ENCODE peak calls at places on chromosomes 4 and X, in eight cellular contexts. One of them, this sample, is unnamed.

GRCh38 chr4:81069706-81070331 is 39.3 kb downstream of the BMP3 start:
- DNase-seq in transverse colon: peak; percentile 73
- DNase-seq in upper lobe of left lung: no peak
- DNase-seq in GM23338: peak; percentile 96
- DNase-seq in suprapubic skin: peak; percentile 73
- DNase-seq in HL-60: peak; percentile 28
- DNase-seq in breast epithelium: no peak
- DNase-seq in HCT116: peak; percentile 86
- DNase-seq in this sample: no peak

GRCh38 chrX:23864719-23865349 is 42.9 kb downstream of the APOO start:
- DNase-seq in HL-60: no peak
- DNase-seq in breast epithelium: no peak
- DNase-seq in GM23338: no peak
- DNase-seq in suprapubic skin: no peak
- DNase-seq in upper lobe of left lung: no peak
- DNase-seq in transverse colon: no peak
- DNase-seq in HCT116: no peak
- DNase-seq in this sample: no peak

GRCh38 chr4:2962099-2962455 is 1.1 kb downstream of the NOP14 start:
- DNase-seq in HCT116: no peak
- DNase-seq in transverse colon: no peak
- DNase-seq in breast epithelium: no peak
- DNase-seq in GM23338: no peak
- DNase-seq in suprapubic skin: no peak
- DNase-seq in HL-60: no peak
- DNase-seq in upper lobe of left lung: no peak
- DNase-seq in this sample: no peak

GRCh38 chr4:1895971-1896657 is 24.9 kb downstream of the NSD2 start:
- DNase-seq in suprapubic skin: no peak
- DNase-seq in upper lobe of left lung: no peak
- DNase-seq in transverse colon: no peak
- DNase-seq in GM23338: no peak
- DNase-seq in HL-60: no peak
- DNase-seq in HCT116: no peak
- DNase-seq in breast epithelium: no peak
- DNase-seq in this sample: no peak

GRCh38 chr4:142817442-142817841 is 28.7 kb downstream of the INPP4B start:
- DNase-seq in suprapubic skin: peak; percentile 63
- DNase-seq in HCT116: peak; percentile 88
- DNase-seq in HL-60: peak; percentile 15
- DNase-seq in upper lobe of left lung: no peak
- DNase-seq in GM23338: no peak
- DNase-seq in transverse colon: no peak
- DNase-seq in breast epithelium: no peak
- DNase-seq in this sample: no peak

GRCh38 chr4:129583868-129584267 is 487.9 kb downstream of the C4orf33 start:
- DNase-seq in breast epithelium: no peak
- DNase-seq in upper lobe of left lung: no peak
- DNase-seq in GM23338: no peak
- DNase-seq in HCT116: no peak
- DNase-seq in HL-60: peak; percentile 83
- DNase-seq in suprapubic skin: no peak
- DNase-seq in transverse colon: no peak
- DNase-seq in this sample: no peak

GRCh38 chr4:156976147-156976546 is 4.5 kb upstream of the PDGFC start:
- DNase-seq in suprapubic skin: no peak
- DNase-seq in breast epithelium: no peak
- DNase-seq in GM23338: no peak
- DNase-seq in HCT116: no peak
- DNase-seq in transverse colon: no peak
- DNase-seq in HL-60: no peak
- DNase-seq in upper lobe of left lung: no peak
- DNase-seq in this sample: no peak

GRCh38 chr4:113101669-113102068 is 52.2 kb downstream of the ANK2 start:
- DNase-seq in upper lobe of left lung: no peak
- DNase-seq in GM23338: no peak
- DNase-seq in transverse colon: no peak
- DNase-seq in HL-60: no peak
- DNase-seq in breast epithelium: no peak
- DNase-seq in suprapubic skin: no peak
- DNase-seq in HCT116: no peak
- DNase-seq in this sample: no peak

GRCh38 chr4:114692958-114693357 is 94.4 kb downstream of the UGT8 start:
- DNase-seq in transverse colon: no peak
- DNase-seq in GM23338: no peak
- DNase-seq in suprapubic skin: no peak
- DNase-seq in HL-60: no peak
- DNase-seq in upper lobe of left lung: no peak
- DNase-seq in HCT116: no peak
- DNase-seq in breast epithelium: no peak
- DNase-seq in this sample: no peak

GRCh38 chr4:142036795-142037583 is 400.6 kb downstream of the IL15 start:
- DNase-seq in GM23338: no peak
- DNase-seq in transverse colon: no peak
- DNase-seq in suprapubic skin: no peak
- DNase-seq in breast epithelium: no peak
- DNase-seq in HL-60: no peak
- DNase-seq in upper lobe of left lung: no peak
- DNase-seq in HCT116: peak; percentile 19
- DNase-seq in this sample: no peak

GRCh38 chr4:24644983-24645764 is 60.8 kb upstream of the DHX15 start:
- DNase-seq in HL-60: no peak
- DNase-seq in GM23338: no peak
- DNase-seq in transverse colon: no peak
- DNase-seq in suprapubic skin: no peak
- DNase-seq in upper lobe of left lung: no peak
- DNase-seq in HCT116: no peak
- DNase-seq in breast epithelium: no peak
- DNase-seq in this sample: no peak

GRCh38 chrX:39877919-39878318 is 219.8 kb downstream of the BCOR start:
- DNase-seq in transverse colon: no peak
- DNase-seq in GM23338: peak; percentile 20
- DNase-seq in upper lobe of left lung: no peak
- DNase-seq in HL-60: no peak
- DNase-seq in suprapubic skin: no peak
- DNase-seq in breast epithelium: no peak
- DNase-seq in HCT116: no peak
- DNase-seq in this sample: no peak

GRCh38 chrX:147899715-147900114 is 12.0 kb upstream of the FMR1 start:
- DNase-seq in GM23338: no peak
- DNase-seq in transverse colon: no peak
- DNase-seq in HCT116: no peak
- DNase-seq in HL-60: no peak
- DNase-seq in suprapubic skin: no peak
- DNase-seq in upper lobe of left lung: no peak
- DNase-seq in breast epithelium: no peak
- DNase-seq in this sample: no peak

GRCh38 chr4:77600521-77601451 is 4.8 kb upstream of the CXCL13 start:
- DNase-seq in upper lobe of left lung: no peak
- DNase-seq in transverse colon: peak; percentile 18
- DNase-seq in breast epithelium: no peak
- DNase-seq in HCT116: peak; percentile 37
- DNase-seq in suprapubic skin: no peak
- DNase-seq in HL-60: peak; percentile 31
- DNase-seq in GM23338: peak; percentile 83
- DNase-seq in this sample: no peak

GRCh38 chr4:85720736-85721135 is 245.8 kb downstream of the ARHGAP24 start:
- DNase-seq in upper lobe of left lung: no peak
- DNase-seq in HCT116: no peak
- DNase-seq in suprapubic skin: no peak
- DNase-seq in transverse colon: no peak
- DNase-seq in GM23338: no peak
- DNase-seq in HL-60: no peak
- DNase-seq in breast epithelium: no peak
- DNase-seq in this sample: no peak

GRCh38 chr4:26343041-26343403 is 22.2 kb downstream of the RBPJ start:
- DNase-seq in breast epithelium: no peak
- DNase-seq in HCT116: no peak
- DNase-seq in transverse colon: no peak
- DNase-seq in HL-60: no peak
- DNase-seq in upper lobe of left lung: no peak
- DNase-seq in GM23338: no peak
- DNase-seq in suprapubic skin: no peak
- DNase-seq in this sample: no peak

GRCh38 chr4:17544205-17544604 is 29.2 kb downstream of the CLRN2 start:
- DNase-seq in transverse colon: peak; percentile 17
- DNase-seq in HL-60: no peak
- DNase-seq in suprapubic skin: no peak
- DNase-seq in breast epithelium: no peak
- DNase-seq in upper lobe of left lung: no peak
- DNase-seq in GM23338: peak; percentile 46
- DNase-seq in HCT116: no peak
- DNase-seq in this sample: no peak

GRCh38 chr4:5019274-5019673 is at the start of gene CYTL1:
- DNase-seq in HCT116: no peak
- DNase-seq in GM23338: peak; percentile 59
- DNase-seq in upper lobe of left lung: peak; percentile 83
- DNase-seq in transverse colon: no peak
- DNase-seq in breast epithelium: no peak
- DNase-seq in HL-60: no peak
- DNase-seq in suprapubic skin: no peak
- DNase-seq in this sample: no peak

GRCh38 chr4:186203391-186203802 is 12.0 kb downstream of the CYP4V2 start:
- DNase-seq in HCT116: no peak
- DNase-seq in HL-60: no peak
- DNase-seq in breast epithelium: no peak
- DNase-seq in upper lobe of left lung: no peak
- DNase-seq in suprapubic skin: no peak
- DNase-seq in transverse colon: no peak
- DNase-seq in GM23338: no peak
- DNase-seq in this sample: no peak

GRCh38 chr4:126757219-126757618 is 875.5 kb upstream of the INTU start:
- DNase-seq in suprapubic skin: no peak
- DNase-seq in HCT116: no peak
- DNase-seq in HL-60: no peak
- DNase-seq in GM23338: no peak
- DNase-seq in transverse colon: no peak
- DNase-seq in breast epithelium: no peak
- DNase-seq in upper lobe of left lung: no peak
- DNase-seq in this sample: no peak

GRCh38 chrX:80139564-80139963 is 125.0 kb downstream of the TBX22 start:
- DNase-seq in transverse colon: no peak
- DNase-seq in suprapubic skin: no peak
- DNase-seq in upper lobe of left lung: no peak
- DNase-seq in HCT116: no peak
- DNase-seq in HL-60: no peak
- DNase-seq in GM23338: peak; percentile 10
- DNase-seq in breast epithelium: no peak
- DNase-seq in this sample: no peak

DNA sequence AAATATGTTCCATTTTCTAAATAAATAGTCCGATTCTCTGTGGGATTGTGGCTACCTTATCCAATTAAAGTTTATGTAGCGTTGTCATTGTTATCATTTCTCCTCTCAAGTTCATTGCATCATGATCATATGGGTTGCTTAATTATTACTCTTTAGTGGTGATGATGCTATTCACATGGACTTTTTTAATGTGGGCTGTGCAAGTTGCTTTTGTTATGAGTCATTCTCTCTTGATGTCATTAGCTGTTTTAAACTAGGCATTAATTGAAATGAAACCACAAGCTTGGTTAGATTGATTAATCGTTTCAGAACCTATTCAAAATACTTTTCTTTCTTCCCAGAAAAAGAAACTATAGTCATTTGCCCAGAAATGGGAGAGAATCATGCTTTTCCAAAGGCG is 38.2 kb downstream of the NHS start:
- DNase-seq in transverse colon: no peak
- DNase-seq in breast epithelium: no peak
- DNase-seq in GM23338: no peak
- DNase-seq in HL-60: no peak
- DNase-seq in suprapubic skin: no peak
- DNase-seq in upper lobe of left lung: no peak
- DNase-seq in HCT116: peak; percentile 32
- DNase-seq in this sample: no peak
- TF ChIP-seq POLR2AphosphoS5 in transverse colon: no peak
- TF ChIP-seq POLR2AphosphoS5 in breast epithelium: no peak
- TF ChIP-seq POLR2AphosphoS5 in GM23338: no peak
- TF ChIP-seq POLR2AphosphoS5 in HL-60: no peak
- TF ChIP-seq POLR2AphosphoS5 in suprapubic skin: no peak
- TF ChIP-seq POLR2AphosphoS5 in upper lobe of left lung: no peak
- TF ChIP-seq POLR2AphosphoS5 in HCT116: no peak
- TF ChIP-seq POLR2AphosphoS5 in this sample: no peak

GRCh38 chr4:153748378-153748777 is 11.4 kb downstream of the RNF175 start:
- DNase-seq in GM23338: no peak
- DNase-seq in transverse colon: no peak
- DNase-seq in breast epithelium: no peak
- DNase-seq in HCT116: no peak
- DNase-seq in upper lobe of left lung: no peak
- DNase-seq in HL-60: no peak
- DNase-seq in suprapubic skin: no peak
- DNase-seq in this sample: no peak
- TF ChIP-seq POLR2AphosphoS5 in GM23338: no peak
- TF ChIP-seq POLR2AphosphoS5 in transverse colon: no peak
- TF ChIP-seq POLR2AphosphoS5 in breast epithelium: no peak
- TF ChIP-seq POLR2AphosphoS5 in HCT116: no peak
- TF ChIP-seq POLR2AphosphoS5 in upper lobe of left lung: no peak
- TF ChIP-seq POLR2AphosphoS5 in HL-60: no peak
- TF ChIP-seq POLR2AphosphoS5 in suprapubic skin: no peak
- TF ChIP-seq POLR2AphosphoS5 in this sample: no peak

DNA sequence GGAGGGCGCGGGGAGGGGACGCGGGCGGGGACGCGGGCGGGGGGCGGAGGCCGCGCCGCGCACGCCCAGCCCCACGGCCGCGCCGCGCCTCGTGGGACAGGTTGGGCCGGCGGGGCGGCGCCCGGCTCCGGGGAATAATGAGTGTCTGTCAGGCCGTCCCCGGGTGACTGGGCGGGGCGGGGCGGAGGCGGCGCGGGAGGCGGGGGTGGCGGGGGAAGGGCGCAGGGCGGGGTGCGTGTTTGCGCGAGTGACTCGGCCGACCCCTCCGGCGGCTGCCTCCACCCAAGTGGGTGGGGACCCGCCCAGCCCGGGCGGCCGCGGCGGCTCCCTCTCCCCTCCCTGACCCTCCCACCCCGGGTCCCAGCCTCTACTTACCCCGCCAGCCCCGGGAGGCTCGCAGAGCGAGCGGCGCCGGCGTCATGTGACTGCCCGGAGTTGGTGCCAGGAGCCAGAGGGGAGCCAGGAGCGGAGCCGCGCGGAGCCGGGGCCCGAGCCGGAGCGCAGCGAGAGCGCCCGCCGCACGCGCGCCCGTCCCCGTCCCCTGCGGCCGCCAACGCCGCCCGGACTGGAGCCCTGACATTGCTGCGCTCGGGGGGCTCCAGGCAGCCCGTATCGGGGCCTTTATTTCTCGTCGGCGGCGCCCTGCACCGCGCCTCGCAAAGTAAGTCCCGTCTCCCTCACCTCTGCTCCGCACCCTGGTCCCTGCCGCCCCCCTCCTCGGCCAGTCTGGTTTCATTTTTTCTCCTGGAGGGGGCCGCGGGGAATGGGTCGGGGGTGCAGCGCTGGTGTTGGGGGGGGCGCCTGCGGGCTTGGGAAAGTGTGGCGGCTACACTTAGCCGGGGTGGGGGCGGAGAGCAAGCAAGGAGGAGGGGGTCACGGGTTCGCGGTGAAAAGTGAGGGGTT is at the start of gene KLF3:
- DNase-seq in HL-60: peak; percentile 52
- DNase-seq in upper lobe of left lung: peak; percentile 99
- DNase-seq in breast epithelium: peak; percentile 88
- DNase-seq in HCT116: peak; percentile 52
- DNase-seq in GM23338: peak; percentile 72
- DNase-seq in transverse colon: peak; percentile 96
- DNase-seq in suprapubic skin: peak; percentile 96
- DNase-seq in this sample: peak; percentile 69
- TF ChIP-seq POLR2AphosphoS5 in HL-60: peak; percentile 15
- TF ChIP-seq POLR2AphosphoS5 in upper lobe of left lung: peak; percentile 83
- TF ChIP-seq POLR2AphosphoS5 in breast epithelium: peak; percentile 57
- TF ChIP-seq POLR2AphosphoS5 in HCT116: peak; percentile 88
- TF ChIP-seq POLR2AphosphoS5 in GM23338: peak; percentile 27
- TF ChIP-seq POLR2AphosphoS5 in transverse colon: peak; percentile 93
- TF ChIP-seq POLR2AphosphoS5 in suprapubic skin: no peak
- TF ChIP-seq POLR2AphosphoS5 in this sample: no peak

GRCh38 chr4:7904108-7904516 is 35.5 kb downstream of the AFAP1 start:
- DNase-seq in HL-60: no peak
- DNase-seq in GM23338: no peak
- DNase-seq in HCT116: no peak
- DNase-seq in breast epithelium: no peak
- DNase-seq in suprapubic skin: no peak
- DNase-seq in upper lobe of left lung: no peak
- DNase-seq in transverse colon: no peak
- DNase-seq in this sample: no peak
- TF ChIP-seq POLR2AphosphoS5 in HL-60: no peak
- TF ChIP-seq POLR2AphosphoS5 in GM23338: no peak
- TF ChIP-seq POLR2AphosphoS5 in HCT116: no peak
- TF ChIP-seq POLR2AphosphoS5 in breast epithelium: no peak
- TF ChIP-seq POLR2AphosphoS5 in suprapubic skin: no peak
- TF ChIP-seq POLR2AphosphoS5 in upper lobe of left lung: no peak
- TF ChIP-seq POLR2AphosphoS5 in transverse colon: no peak
- TF ChIP-seq POLR2AphosphoS5 in this sample: no peak

This sample was measured in GM12892.